ENCODE peak calls at places on chromosomes 12 and 14, in ten cellular contexts. Q is neural progenitor cell, R is RWPE2, W is A549, K is spleen, L is lung, Z is right lobe of liver, B is tibial artery, I is adrenal gland, T is gastrocnemius medialis. G is an unnamed sample.

GRCh38 chr14:101889898-101890297 is 74.5 kb upstream of the DYNC1H1 start:
- DNase-seq in Q (no peak), R (no peak), W (no peak), K (no peak), L (no peak), Z (no peak), B (no peak), I (no peak), T (no peak), G (no peak)

GRCh38 chr12:6345319-6346071 is 3.6 kb upstream of the TNFRSF1A start:
- DNase-seq in Q (no peak), R (no peak), W (peak; percentile 90), K (peak; percentile 86), L (no peak), Z (peak; percentile 63), B (peak; percentile 94), I (peak; percentile 88), T (no peak), G (no peak)

GRCh38 chr12:16389594-16389993 is 42.1 kb downstream of the MGST1 start:
- DNase-seq in Q (no peak), R (no peak), W (no peak), K (no peak), L (no peak), Z (no peak), B (no peak), I (no peak), T (no peak), G (no peak)

GRCh38 chr12:113232787-113233585 is 11.7 kb downstream of the TPCN1 start:
- DNase-seq in Q (peak; percentile 57), R (no peak), W (no peak), K (peak; percentile 93), L (no peak), Z (peak; percentile 46), B (peak; percentile 91), I (peak; percentile 61), T (peak; percentile 93), G (peak; percentile 75)

GRCh38 chr14:99475179-99475578 is 5.5 kb downstream of the SETD3 start:
- DNase-seq in Q (no peak), R (no peak), W (no peak), K (no peak), L (no peak), Z (no peak), B (no peak), I (no peak), T (no peak), G (no peak)

GRCh38 chr14:77409131-77409533 is 14.2 kb downstream of the NOXRED1 start:
- DNase-seq in Q (peak; percentile 17), R (no peak), W (no peak), K (no peak), L (no peak), Z (no peak), B (no peak), I (no peak), T (no peak), G (no peak)

GRCh38 chr12:93908846-93909592 is 231.8 kb downstream of the CRADD start:
- DNase-seq in Q (no peak), R (no peak), W (no peak), K (no peak), L (no peak), Z (no peak), B (no peak), I (no peak), T (no peak), G (peak; percentile 23)

GRCh38 chr14:99309220-99309766 is 37.3 kb upstream of the BCL11B start:
- DNase-seq in Q (no peak), R (no peak), W (no peak), K (no peak), L (no peak), Z (no peak), B (no peak), I (no peak), T (no peak), G (no peak)

GRCh38 chr12:118055144-118055557 is 5.8 kb downstream of the WSB2 start:
- DNase-seq in Q (peak; percentile 61), R (no peak), W (peak; percentile 39), K (peak; percentile 80), L (peak; percentile 54), Z (no peak), B (no peak), I (peak; percentile 34), T (no peak), G (no peak)

GRCh38 chr12:76158518-76159321 is 74.2 kb upstream of the NAP1L1 start:
- DNase-seq in Q (peak; percentile 61), R (no peak), W (peak; percentile 80), K (no peak), L (peak; percentile 39), Z (no peak), B (no peak), I (peak; percentile 63), T (peak; percentile 8), G (peak; percentile 11)

GRCh38 chr12:28443337-28443736 is 253.1 kb downstream of the CCDC91 start:
- DNase-seq in Q (no peak), R (no peak), W (no peak), K (no peak), L (no peak), Z (no peak), B (no peak), I (no peak), T (no peak), G (no peak)

DNA sequence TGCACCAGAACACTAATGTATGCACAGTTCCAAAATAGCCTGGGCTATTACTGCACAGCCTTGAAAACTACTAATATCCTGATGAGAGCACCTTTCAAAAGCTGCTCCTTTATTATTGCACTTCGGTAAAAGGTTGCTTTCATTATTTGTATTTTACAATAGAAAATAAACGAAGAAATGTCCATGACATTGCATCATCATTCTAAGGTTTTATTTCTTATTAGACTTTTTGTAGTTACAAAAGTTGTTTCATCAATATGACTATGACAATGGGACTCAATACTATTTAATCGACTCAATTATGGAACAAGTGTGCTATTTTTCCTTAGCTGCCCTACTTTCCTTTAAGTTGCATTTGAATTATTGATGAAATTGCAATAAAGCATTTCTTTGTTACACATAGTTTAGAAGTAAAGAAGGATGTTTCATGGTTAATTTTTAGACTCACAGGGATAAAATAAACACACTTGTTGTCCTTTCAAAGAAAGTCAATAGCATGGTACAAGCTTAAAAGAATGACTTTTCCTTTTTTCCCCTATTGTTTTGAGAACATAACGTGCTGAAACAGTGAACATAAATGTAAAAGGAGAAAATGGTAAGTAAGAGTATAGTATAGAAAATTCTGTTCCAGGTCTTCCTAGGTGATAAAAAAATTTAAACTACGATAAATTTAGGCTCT is 407.6 kb downstream of the BCAT1 start:
- DNase-seq in Q (no peak), R (no peak), W (no peak), K (no peak), L (no peak), Z (no peak), B (no peak), I (no peak), T (no peak), G (no peak)
- H3K4me1 ChIP-seq in Q (peaks cover 2% of the 10 kb centered on the region), R (no peaks in the 10 kb centered on the region), W (no peaks in the 10 kb centered on the region), K (no peaks in the 10 kb centered on the region), L (no peaks in the 10 kb centered on the region), Z (peaks cover 47% of the 10 kb centered on the region), B (no peaks in the 10 kb centered on the region), I (no peaks in the 10 kb centered on the region), T (no peaks in the 10 kb centered on the region), G (no peaks in the 10 kb centered on the region)

GRCh38 chr14:67547224-67547780 is 14.2 kb downstream of the PLEKHH1 start:
- DNase-seq in Q (no peak), R (no peak), W (no peak), K (no peak), L (no peak), Z (no peak), B (no peak), I (no peak), T (no peak), G (no peak)
- H3K27ac ChIP-seq in Q (no peak overlapping the region), R (no peak overlapping the region), W (no peak overlapping the region), K (no peak overlapping the region), L (no peak overlapping the region), Z (no peak overlapping the region), B (no peak overlapping the region), I (no peak overlapping the region), T (no peak overlapping the region), G (no peak overlapping the region)

GRCh38 chr14:24368562-24369252 is 723 bp downstream of the NFATC4 start:
- DNase-seq in Q (peak; percentile 91), R (no peak), W (no peak), K (peak; percentile 76), L (no peak), Z (no peak), B (peak; percentile 81), I (peak; percentile 57), T (no peak), G (peak; percentile 63)

GRCh38 chr14:24366664-24367505 is 1.1 kb upstream of the NFATC4 start:
- DNase-seq in Q (peak; percentile 97), R (peak; percentile 80), W (peak; percentile 43), K (peak; percentile 93), L (peak; percentile 91), Z (peak; percentile 51), B (peak; percentile 98), I (peak; percentile 90), T (peak; percentile 58), G (peak; percentile 96)

GRCh38 chr14:24368215-24368561 is 204 bp downstream of the NFATC4 start:
- DNase-seq in Q (peak; percentile 79), R (no peak), W (no peak), K (no peak), L (no peak), Z (no peak), B (no peak), I (peak; percentile 45), T (no peak), G (peak; percentile 37)

GRCh38 chr14:24366375-24366663 is 1.7 kb upstream of the NFATC4 start:
- DNase-seq in Q (no peak), R (no peak), W (no peak), K (no peak), L (no peak), Z (no peak), B (no peak), I (no peak), T (no peak), G (no peak)

GRCh38 chr14:24367506-24368214 is at the start of gene NFATC4:
- DNase-seq in Q (peak; percentile 87), R (no peak), W (no peak), K (no peak), L (peak; percentile 76), Z (no peak), B (peak; percentile 92), I (peak; percentile 87), T (peak; percentile 49), G (peak; percentile 79)
- H3K4me1 ChIP-seq in Q (peaks cover 18% of the 10 kb centered on the region), R (peaks cover 9% of the 10 kb centered on the region), W (peaks cover 15% of the 10 kb centered on the region), K (peaks cover 60% of the 10 kb centered on the region), L (peaks cover 6% of the 10 kb centered on the region), Z (no peaks in the 10 kb centered on the region), B (peaks cover 16% of the 10 kb centered on the region), I (peaks cover 11% of the 10 kb centered on the region), T (peaks cover 13% of the 10 kb centered on the region), G (peaks cover 42% of the 10 kb centered on the region)

DNA sequence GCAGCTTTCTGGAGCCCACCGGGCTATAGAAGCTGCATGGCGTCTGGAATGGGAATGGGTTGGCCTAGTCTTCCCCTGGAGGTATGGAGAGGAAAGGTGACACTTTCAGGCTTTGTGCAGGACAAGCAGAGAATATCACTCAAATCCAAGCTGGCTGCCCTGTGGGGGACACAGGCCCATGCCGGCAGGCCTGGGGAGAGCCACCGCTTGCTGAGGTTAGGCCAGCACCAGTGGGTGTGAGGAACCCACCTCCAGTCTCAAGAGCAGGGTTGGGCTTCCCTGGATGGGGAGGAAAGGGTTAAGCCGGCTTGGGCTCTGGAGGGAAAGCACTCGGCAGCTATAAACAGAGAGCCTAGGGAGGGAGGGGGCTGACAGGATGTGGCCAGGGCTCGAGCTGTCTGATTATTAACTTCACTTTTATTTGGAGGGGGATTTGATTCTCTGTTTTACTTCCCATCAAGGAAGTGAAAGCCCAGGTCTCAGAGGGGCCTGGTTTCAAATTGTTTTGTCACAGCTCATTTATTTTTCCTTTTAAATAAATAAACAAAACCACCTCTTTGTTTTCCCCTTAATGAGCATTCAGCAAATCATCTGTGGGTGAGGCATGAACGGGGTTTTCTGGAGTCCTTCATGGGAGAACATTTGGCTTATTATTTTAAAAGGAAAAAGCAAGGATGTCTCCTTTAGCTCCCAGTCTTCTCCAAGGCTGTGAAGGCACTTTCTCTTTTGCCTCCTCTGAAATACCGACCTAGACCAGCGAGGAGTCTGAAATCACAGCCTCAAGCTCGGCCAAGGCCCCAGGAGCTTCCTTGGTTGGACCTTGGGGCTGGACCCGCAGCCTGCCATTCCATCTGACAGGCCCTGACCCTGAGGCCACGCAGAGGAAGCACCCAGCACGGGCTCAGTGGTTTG is 21.8 kb upstream of the ZFP36L1 start:
- DNase-seq in Q (peak; percentile 58), R (peak; percentile 54), W (peak; percentile 78), K (peak; percentile 88), L (no peak), Z (peak; percentile 58), B (no peak), I (no peak), T (no peak), G (no peak)
- H3K27ac ChIP-seq in Q (no peak overlapping the region), R (peak overlapping the region; percentile 78), W (peak overlapping the region; percentile 97), K (peak overlapping the region; percentile 99), L (peak overlapping the region; percentile 98), Z (peak overlapping the region; percentile 98), B (peak overlapping the region; percentile 98), I (peak overlapping the region; percentile 50), T (peak overlapping the region; percentile 100), G (peak overlapping the region; percentile 100)